ENCODE peak calls at places on chromosomes 16 and 17, in nine cellular contexts. One of them, this sample, is unnamed.

GRCh38 chr17:82235775-82236141 is 6.9 kb downstream of the SLC16A3 start:
- DNase-seq in Caco-2: no peak
- DNase-seq in testis: peak
- DNase-seq in HFF-Myc: no peak
- DNase-seq in tibial artery: no peak
- DNase-seq in ovary: peak
- DNase-seq in thoracic aorta: no peak
- DNase-seq in Peyer's patch: peak
- DNase-seq in HepG2: no peak
- DNase-seq in this sample: no peak

GRCh38 chr17:76881966-76882365 is 13.8 kb downstream of the MGAT5B start:
- DNase-seq in thoracic aorta: no peak
- DNase-seq in HepG2: no peak
- DNase-seq in tibial artery: no peak
- DNase-seq in testis: no peak
- DNase-seq in HFF-Myc: no peak
- DNase-seq in ovary: no peak
- DNase-seq in Peyer's patch: no peak
- DNase-seq in Caco-2: no peak
- DNase-seq in this sample: no peak

GRCh38 chr17:9230346-9230745 is 209.0 kb downstream of the NTN1 start:
- DNase-seq in tibial artery: no peak
- DNase-seq in HFF-Myc: no peak
- DNase-seq in ovary: no peak
- DNase-seq in thoracic aorta: no peak
- DNase-seq in Caco-2: no peak
- DNase-seq in HepG2: no peak
- DNase-seq in testis: no peak
- DNase-seq in Peyer's patch: no peak
- DNase-seq in this sample: no peak

GRCh38 chr17:79174905-79175856 is 100.6 kb downstream of the ENGASE start:
- DNase-seq in HepG2: no peak
- DNase-seq in Peyer's patch: no peak
- DNase-seq in testis: no peak
- DNase-seq in tibial artery: no peak
- DNase-seq in thoracic aorta: no peak
- DNase-seq in ovary: no peak
- DNase-seq in Caco-2: no peak
- DNase-seq in HFF-Myc: no peak
- DNase-seq in this sample: no peak

GRCh38 chr17:17859909-17860760 is 23.3 kb upstream of the SREBF1 start:
- DNase-seq in Peyer's patch: peak
- DNase-seq in HFF-Myc: no peak
- DNase-seq in testis: peak
- DNase-seq in ovary: peak
- DNase-seq in Caco-2: peak
- DNase-seq in tibial artery: peak
- DNase-seq in thoracic aorta: no peak
- DNase-seq in HepG2: peak
- DNase-seq in this sample: peak

GRCh38 chr17:58605470-58605869 is 86.4 kb downstream of the TEX14 start:
- DNase-seq in HFF-Myc: no peak
- DNase-seq in Caco-2: no peak
- DNase-seq in Peyer's patch: no peak
- DNase-seq in testis: no peak
- DNase-seq in thoracic aorta: no peak
- DNase-seq in ovary: no peak
- DNase-seq in tibial artery: no peak
- DNase-seq in HepG2: no peak
- DNase-seq in this sample: no peak

GRCh38 chr16:10961231-10961630 is 16.9 kb downstream of the CLEC16A start:
- DNase-seq in tibial artery: peak
- DNase-seq in Caco-2: no peak
- DNase-seq in Peyer's patch: no peak
- DNase-seq in HFF-Myc: peak
- DNase-seq in HepG2: no peak
- DNase-seq in ovary: no peak
- DNase-seq in thoracic aorta: peak
- DNase-seq in testis: no peak
- DNase-seq in this sample: no peak

GRCh38 chr17:57354669-57355068 is 98.3 kb downstream of the MSI2 start:
- DNase-seq in HFF-Myc: no peak
- DNase-seq in testis: no peak
- DNase-seq in tibial artery: no peak
- DNase-seq in HepG2: no peak
- DNase-seq in Peyer's patch: no peak
- DNase-seq in ovary: no peak
- DNase-seq in Caco-2: no peak
- DNase-seq in thoracic aorta: no peak
- DNase-seq in this sample: no peak

GRCh38 chr16:74825016-74825415 is 50.4 kb upstream of the FA2H start:
- DNase-seq in HepG2: no peak
- DNase-seq in Peyer's patch: no peak
- DNase-seq in ovary: no peak
- DNase-seq in thoracic aorta: no peak
- DNase-seq in tibial artery: no peak
- DNase-seq in HFF-Myc: no peak
- DNase-seq in testis: no peak
- DNase-seq in Caco-2: no peak
- DNase-seq in this sample: no peak

GRCh38 chr17:58060596-58061191 is 22.5 kb upstream of the DYNLL2 start:
- DNase-seq in ovary: peak
- DNase-seq in Peyer's patch: no peak
- DNase-seq in Caco-2: no peak
- DNase-seq in thoracic aorta: no peak
- DNase-seq in HFF-Myc: no peak
- DNase-seq in HepG2: no peak
- DNase-seq in testis: peak
- DNase-seq in tibial artery: no peak
- DNase-seq in this sample: no peak

GRCh38 chr16:46686815-46687473 is 2.0 kb downstream of the VPS35 start:
- DNase-seq in ovary: no peak
- DNase-seq in thoracic aorta: no peak
- DNase-seq in HFF-Myc: no peak
- DNase-seq in tibial artery: no peak
- DNase-seq in HepG2: no peak
- DNase-seq in Caco-2: no peak
- DNase-seq in testis: no peak
- DNase-seq in Peyer's patch: no peak
- DNase-seq in this sample: no peak

GRCh38 chr16:55492756-55493380 is 13.9 kb downstream of the MMP2 start:
- DNase-seq in HepG2: no peak
- DNase-seq in testis: no peak
- DNase-seq in thoracic aorta: no peak
- DNase-seq in ovary: peak
- DNase-seq in tibial artery: peak
- DNase-seq in HFF-Myc: no peak
- DNase-seq in Caco-2: no peak
- DNase-seq in Peyer's patch: no peak
- DNase-seq in this sample: no peak

GRCh38 chr17:19302791-19303233 is 59.7 kb downstream of the B9D1 start:
- DNase-seq in HFF-Myc: no peak
- DNase-seq in tibial artery: no peak
- DNase-seq in ovary: no peak
- DNase-seq in Caco-2: no peak
- DNase-seq in HepG2: no peak
- DNase-seq in thoracic aorta: no peak
- DNase-seq in testis: no peak
- DNase-seq in Peyer's patch: no peak
- DNase-seq in this sample: no peak

GRCh38 chr17:74042744-74043486 is 160.6 kb upstream of the RPL38 start:
- DNase-seq in thoracic aorta: peak
- DNase-seq in Caco-2: no peak
- DNase-seq in testis: no peak
- DNase-seq in ovary: no peak
- DNase-seq in HFF-Myc: peak
- DNase-seq in Peyer's patch: no peak
- DNase-seq in tibial artery: peak
- DNase-seq in HepG2: peak
- DNase-seq in this sample: no peak

GRCh38 chr17:34314279-34314678 is 5.0 kb upstream of the CCL8 start:
- DNase-seq in HFF-Myc: no peak
- DNase-seq in thoracic aorta: no peak
- DNase-seq in ovary: no peak
- DNase-seq in Caco-2: no peak
- DNase-seq in Peyer's patch: no peak
- DNase-seq in tibial artery: peak
- DNase-seq in testis: no peak
- DNase-seq in HepG2: no peak
- DNase-seq in this sample: no peak

GRCh38 chr16:56192971-56193936 is 2.0 kb downstream of the GNAO1 start:
- DNase-seq in Peyer's patch: no peak
- DNase-seq in testis: no peak
- DNase-seq in ovary: no peak
- DNase-seq in Caco-2: no peak
- DNase-seq in HFF-Myc: no peak
- DNase-seq in HepG2: no peak
- DNase-seq in tibial artery: no peak
- DNase-seq in thoracic aorta: no peak
- DNase-seq in this sample: no peak

GRCh38 chr17:44367219-44367618 is 3.6 kb upstream of the FAM171A2 start:
- DNase-seq in testis: no peak
- DNase-seq in ovary: no peak
- DNase-seq in HepG2: no peak
- DNase-seq in tibial artery: no peak
- DNase-seq in thoracic aorta: no peak
- DNase-seq in HFF-Myc: no peak
- DNase-seq in Caco-2: no peak
- DNase-seq in Peyer's patch: no peak
- DNase-seq in this sample: no peak
- TF ChIP-seq CTCF in testis: no peak
- TF ChIP-seq CTCF in ovary: no peak
- TF ChIP-seq CTCF in HepG2: no peak
- TF ChIP-seq CTCF in tibial artery: no peak
- TF ChIP-seq CTCF in thoracic aorta: no peak
- TF ChIP-seq CTCF in HFF-Myc: no peak
- TF ChIP-seq CTCF in Caco-2: no peak
- TF ChIP-seq CTCF in Peyer's patch: no peak
- TF ChIP-seq CTCF in this sample: no peak

DNA sequence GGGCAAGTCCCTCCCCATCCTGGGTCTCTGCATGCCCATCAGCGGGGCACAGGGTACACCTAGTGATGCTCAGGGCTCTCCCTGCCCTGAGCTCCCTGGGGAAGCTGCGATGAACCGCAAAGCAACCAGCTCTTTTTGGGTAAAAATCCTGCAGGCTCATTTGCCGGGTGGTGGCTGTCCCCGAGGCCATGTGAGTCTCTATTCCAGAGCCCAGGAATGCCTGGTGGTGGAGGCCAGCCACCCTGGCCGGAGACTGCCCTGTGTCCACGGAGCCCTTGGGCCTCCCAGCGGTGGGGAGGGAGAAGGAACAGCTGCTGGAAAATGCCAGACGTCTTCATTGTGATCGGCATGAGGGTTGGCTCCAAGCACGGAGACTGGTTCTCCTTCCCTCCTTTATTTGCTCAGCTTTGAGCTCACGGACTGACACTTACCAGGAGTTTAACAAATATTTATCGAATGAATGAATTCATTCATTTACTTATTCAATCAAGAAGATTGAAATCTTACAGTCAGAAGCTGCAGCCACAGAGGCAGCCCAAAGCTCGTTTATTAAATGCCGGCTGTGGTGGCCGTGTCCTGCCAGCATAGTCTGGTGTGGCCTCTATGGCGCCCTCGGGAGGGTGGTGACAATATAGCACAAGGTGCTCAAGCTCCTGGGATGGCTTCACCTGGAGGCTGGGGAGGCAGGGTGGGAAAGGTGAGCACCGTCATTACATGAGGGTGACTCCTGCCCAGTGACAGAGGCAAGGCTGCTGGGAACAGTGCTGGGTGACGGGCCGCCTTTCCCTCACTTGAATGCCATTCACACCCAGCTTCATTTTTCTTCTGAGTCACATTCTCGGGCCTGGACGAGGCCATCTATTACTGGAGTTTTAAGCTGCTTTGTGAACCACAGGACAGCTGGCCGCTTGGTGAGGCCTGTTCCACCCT is 31.1 kb upstream of the JPH3 start:
- DNase-seq in Caco-2: peak
- DNase-seq in HFF-Myc: no peak
- DNase-seq in ovary: peak
- DNase-seq in thoracic aorta: peak
- DNase-seq in HepG2: peak
- DNase-seq in testis: peak
- DNase-seq in tibial artery: peak
- DNase-seq in Peyer's patch: peak
- DNase-seq in this sample: peak
- TF ChIP-seq CTCF in Caco-2: peak
- TF ChIP-seq CTCF in HFF-Myc: peak
- TF ChIP-seq CTCF in ovary: no peak
- TF ChIP-seq CTCF in thoracic aorta: peak
- TF ChIP-seq CTCF in HepG2: peak
- TF ChIP-seq CTCF in testis: peak
- TF ChIP-seq CTCF in tibial artery: peak
- TF ChIP-seq CTCF in Peyer's patch: peak
- TF ChIP-seq CTCF in this sample: peak

GRCh38 chr16:17130733-17131132 is 340.0 kb downstream of the XYLT1 start:
- DNase-seq in ovary: no peak
- DNase-seq in tibial artery: no peak
- DNase-seq in Peyer's patch: no peak
- DNase-seq in testis: no peak
- DNase-seq in thoracic aorta: no peak
- DNase-seq in HepG2: no peak
- DNase-seq in Caco-2: no peak
- DNase-seq in HFF-Myc: no peak
- DNase-seq in this sample: no peak
- TF ChIP-seq CTCF in ovary: no peak
- TF ChIP-seq CTCF in tibial artery: no peak
- TF ChIP-seq CTCF in Peyer's patch: no peak
- TF ChIP-seq CTCF in testis: no peak
- TF ChIP-seq CTCF in thoracic aorta: no peak
- TF ChIP-seq CTCF in HepG2: no peak
- TF ChIP-seq CTCF in Caco-2: no peak
- TF ChIP-seq CTCF in HFF-Myc: no peak
- TF ChIP-seq CTCF in this sample: no peak

GRCh38 chr17:15885770-15886169 is 59.2 kb upstream of the ADORA2B start:
- DNase-seq in thoracic aorta: no peak
- DNase-seq in ovary: no peak
- DNase-seq in tibial artery: no peak
- DNase-seq in HFF-Myc: no peak
- DNase-seq in Peyer's patch: no peak
- DNase-seq in Caco-2: no peak
- DNase-seq in HepG2: no peak
- DNase-seq in testis: no peak
- DNase-seq in this sample: no peak

GRCh38 chr17:15882777-15883176 is 62.2 kb upstream of the ADORA2B start:
- DNase-seq in tibial artery: no peak
- DNase-seq in testis: no peak
- DNase-seq in Peyer's patch: no peak
- DNase-seq in Caco-2: no peak
- DNase-seq in HFF-Myc: no peak
- DNase-seq in ovary: no peak
- DNase-seq in HepG2: no peak
- DNase-seq in thoracic aorta: no peak
- DNase-seq in this sample: no peak

GRCh38 chr17:15884731-15885130 is 60.2 kb upstream of the ADORA2B start:
- DNase-seq in testis: no peak
- DNase-seq in Peyer's patch: no peak
- DNase-seq in Caco-2: no peak
- DNase-seq in thoracic aorta: no peak
- DNase-seq in ovary: no peak
- DNase-seq in HFF-Myc: no peak
- DNase-seq in HepG2: no peak
- DNase-seq in tibial artery: no peak
- DNase-seq in this sample: no peak

GRCh38 chr17:15883617-15884111 is 61.3 kb upstream of the ADORA2B start:
- DNase-seq in tibial artery: no peak
- DNase-seq in testis: no peak
- DNase-seq in ovary: no peak
- DNase-seq in HepG2: no peak
- DNase-seq in Caco-2: no peak
- DNase-seq in thoracic aorta: no peak
- DNase-seq in Peyer's patch: no peak
- DNase-seq in HFF-Myc: peak
- DNase-seq in this sample: no peak

GRCh38 chr17:15882058-15882720 is 62.7 kb upstream of the ADORA2B start:
- DNase-seq in HFF-Myc: no peak
- DNase-seq in Caco-2: no peak
- DNase-seq in HepG2: peak
- DNase-seq in testis: no peak
- DNase-seq in thoracic aorta: no peak
- DNase-seq in ovary: no peak
- DNase-seq in tibial artery: no peak
- DNase-seq in Peyer's patch: no peak
- DNase-seq in this sample: no peak
- TF ChIP-seq CTCF in HFF-Myc: peak
- TF ChIP-seq CTCF in Caco-2: no peak
- TF ChIP-seq CTCF in HepG2: peak
- TF ChIP-seq CTCF in testis: no peak
- TF ChIP-seq CTCF in thoracic aorta: no peak
- TF ChIP-seq CTCF in ovary: no peak
- TF ChIP-seq CTCF in tibial artery: no peak
- TF ChIP-seq CTCF in Peyer's patch: no peak
- TF ChIP-seq CTCF in this sample: peak